ENCODE peak calls at places on chromosomes 7 and 10, in seven cellular contexts. V, A, T, W, C, N and R are unnamed samples.

GRCh38 chr7:135710417-135711138 is 17.4 kb downstream of the SLC13A4 start:
- DNase-seq in V (no peak), T (peak; percentile 71), C (no peak), W (no peak), N (no peak), A (peak; percentile 16), R (no peak)

GRCh38 chr7:1523208-1523607 is 7.3 kb upstream of the MAFK start:
- DNase-seq in W (no peak), C (no peak), N (no peak), A (no peak), V (no peak), T (no peak), R (no peak)

GRCh38 chr10:52347327-52347667 is 33.2 kb downstream of the DKK1 start:
- DNase-seq in N (no peak), C (no peak), W (no peak), A (no peak), T (no peak), V (no peak), R (no peak)

GRCh38 chr7:112103246-112103645 is 103.0 kb downstream of the DOCK4 start:
- DNase-seq in C (no peak), V (peak; percentile 36), W (no peak), T (no peak), N (no peak), A (no peak), R (no peak)

GRCh38 chr10:76492026-76492425 is 1060.6 kb downstream of the LRMDA start:
- DNase-seq in A (no peak), N (no peak), V (peak; percentile 61), W (no peak), C (no peak), T (no peak), R (no peak)

GRCh38 chr7:91940171-91940570 is 491 bp upstream of the AKAP9 start:
- DNase-seq in A (peak; percentile 14), V (peak; percentile 24), N (peak; percentile 44), T (peak; percentile 44), W (no peak), C (no peak), R (no peak)

GRCh38 chr10:96457341-96457740 is 56.4 kb downstream of the TLL2 start:
- DNase-seq in V (no peak), T (no peak), N (no peak), W (no peak), C (no peak), A (no peak), R (no peak)

GRCh38 chr7:27133409-27134157 is 3.0 kb upstream of the HOXA4 start:
- DNase-seq in T (no peak), W (no peak), V (no peak), C (no peak), A (peak; percentile 94), N (no peak), R (no peak)

GRCh38 chr10:23293145-23293724 is 51.4 kb downstream of the C10orf67 start:
- DNase-seq in A (peak; percentile 53), C (no peak), W (no peak), T (peak; percentile 45), N (no peak), V (peak; percentile 31), R (peak; percentile 61)

GRCh38 chr10:13102002-13102794 is 2.2 kb downstream of the OPTN start:
- DNase-seq in N (no peak), V (peak; percentile 56), A (peak; percentile 51), W (no peak), T (peak; percentile 39), C (no peak), R (no peak)

GRCh38 chr10:133337079-133337725 is 506 bp upstream of the CALY start:
- DNase-seq in C (no peak), N (no peak), A (no peak), V (no peak), T (no peak), W (no peak), R (no peak)

GRCh38 chr10:111598433-111599059 is 521.7 kb downstream of the ADRA2A start:
- DNase-seq in N (peak; percentile 10), T (peak; percentile 34), W (no peak), V (peak; percentile 33), C (peak; percentile 32), A (peak; percentile 53), R (peak; percentile 55)

GRCh38 chr7:4144801-4145470 is 537.2 kb upstream of the FOXK1 start:
- DNase-seq in V (peak; percentile 67), W (no peak), C (no peak), A (no peak), N (peak; percentile 68), T (no peak), R (peak; percentile 91)

GRCh38 chr10:61664985-61665384 is 2.3 kb downstream of the CABCOCO1 start:
- DNase-seq in V (no peak), W (no peak), T (no peak), N (no peak), C (no peak), A (no peak), R (no peak)

GRCh38 chr7:23277359-23277989 is 21.7 kb upstream of the MALSU1 start:
- DNase-seq in W (peak; percentile 66), N (no peak), A (peak; percentile 76), C (no peak), V (peak; percentile 80), T (peak; percentile 64), R (no peak)

GRCh38 chr7:7830122-7830878 is 111.9 kb upstream of the RPA3 start:
- DNase-seq in N (no peak), A (peak; percentile 33), C (peak; percentile 40), V (no peak), T (no peak), W (no peak), R (no peak)

GRCh38 chr7:32070406-32071360 is at the start of gene PDE1C:
- DNase-seq in N (peak; percentile 23), A (no peak), T (no peak), C (no peak), W (no peak), V (no peak), R (peak; percentile 52)

GRCh38 chr7:120486164-120486563 is 213.2 kb downstream of the KCND2 start:
- DNase-seq in C (no peak), V (no peak), A (no peak), N (no peak), W (peak; percentile 45), T (no peak), R (no peak)

GRCh38 chr7:123709525-123709924 is 39.3 kb downstream of the WASL start:
- DNase-seq in C (no peak), V (peak; percentile 27), A (no peak), T (no peak), N (no peak), W (no peak), R (no peak)

GRCh38 chr7:43496596-43496995 is 86.3 kb upstream of the STK17A start:
- DNase-seq in V (no peak), W (no peak), A (no peak), C (no peak), T (no peak), N (no peak), R (no peak)

GRCh38 chr7:104816537-104816936 is 197.5 kb upstream of the KMT2E start:
- DNase-seq in N (no peak), T (no peak), V (no peak), C (no peak), A (no peak), W (no peak), R (no peak)

GRCh38 chr10:71236286-71236685 is 23.9 kb downstream of the UNC5B start:
- DNase-seq in T (no peak), W (no peak), A (no peak), N (no peak), V (no peak), C (no peak), R (peak; percentile 7)

GRCh38 chr10:79367421-79368189 is 20.3 kb downstream of the PPIF start:
- DNase-seq in T (no peak), C (no peak), W (no peak), V (no peak), A (no peak), N (no peak), R (no peak)
- TF ChIP-seq CTCF in T (no peak), C (no peak), W (no peak), V (no peak), A (no peak), N (no peak), R (no peak)

DNA sequence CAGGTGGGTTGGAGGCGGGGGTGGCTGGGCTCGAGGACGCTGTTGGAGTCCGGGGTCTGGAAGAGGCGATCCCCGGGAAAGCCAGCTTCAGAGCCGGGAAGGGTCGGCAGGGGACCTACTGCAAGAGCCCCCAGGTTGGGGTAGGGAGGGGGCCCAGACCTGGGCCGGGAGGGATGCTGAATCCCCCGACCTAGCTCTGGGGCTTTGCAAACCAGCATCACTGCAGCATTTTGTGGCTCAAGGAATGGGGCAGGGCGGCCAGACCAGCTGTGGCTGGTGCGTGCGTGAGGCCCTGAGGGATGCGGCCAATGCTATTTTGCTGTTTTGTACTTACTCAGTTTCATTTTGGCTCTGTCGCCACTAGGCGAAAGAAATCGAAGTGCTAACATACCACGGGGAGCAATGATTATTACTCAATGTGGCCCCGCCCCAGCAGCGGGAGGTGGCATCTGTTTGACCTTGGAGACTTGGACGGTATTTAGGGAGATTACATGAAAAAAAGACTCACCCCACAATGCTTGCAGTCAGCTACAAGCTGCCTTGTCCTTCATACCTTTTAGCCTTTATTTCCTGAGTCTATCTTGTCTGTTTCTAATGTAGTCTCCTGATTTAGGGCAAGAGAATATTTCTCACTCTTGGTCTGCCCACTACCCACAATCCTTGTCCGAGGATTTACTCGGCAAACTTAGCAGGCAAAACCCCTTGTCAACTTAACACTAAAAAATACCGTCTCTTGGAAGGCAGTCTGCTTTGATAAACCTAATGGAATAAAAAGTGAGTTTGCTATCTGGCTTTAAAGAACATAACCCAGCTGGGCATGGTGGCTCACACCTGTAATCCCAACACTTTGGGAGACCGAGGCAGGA is 16.2 kb downstream of the HSPB1 start:
- DNase-seq in W (peak; percentile 86), T (peak; percentile 83), C (peak; percentile 73), V (peak; percentile 90), A (peak; percentile 84), N (peak; percentile 73), R (peak; percentile 77)
- TF ChIP-seq CTCF in W (peak; percentile 32), T (peak; percentile 31), C (peak; percentile 20), V (peak; percentile 32), A (peak; percentile 40), N (peak; percentile 22), R (peak; percentile 48)

DNA sequence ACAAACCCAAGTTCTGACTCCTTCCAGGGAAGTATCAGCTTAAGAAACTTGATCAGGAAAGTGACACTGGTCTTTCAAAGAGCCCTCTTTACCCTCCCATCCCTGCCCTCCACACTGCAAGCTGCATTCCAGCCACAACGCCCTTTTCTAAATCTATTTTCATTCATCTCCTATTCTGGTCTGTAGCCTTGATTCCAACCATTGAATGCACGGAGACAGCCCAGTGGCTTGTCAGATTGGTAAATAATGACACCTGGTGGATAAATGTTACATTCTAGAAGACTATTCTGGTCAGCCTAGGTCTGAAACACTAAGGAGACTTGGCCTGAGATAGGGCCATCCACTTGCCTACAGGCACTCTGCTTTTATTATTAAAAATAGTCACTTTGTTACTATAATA is 20.9 kb downstream of the MORN4 start:
- DNase-seq in C (no peak), W (peak; percentile 51), T (no peak), V (peak; percentile 46), A (peak; percentile 45), N (no peak), R (no peak)
- TF ChIP-seq CTCF in C (peak; percentile 16), W (peak; percentile 67), T (peak; percentile 27), V (peak; percentile 8), A (peak; percentile 72), N (no peak), R (no peak)

DNA sequence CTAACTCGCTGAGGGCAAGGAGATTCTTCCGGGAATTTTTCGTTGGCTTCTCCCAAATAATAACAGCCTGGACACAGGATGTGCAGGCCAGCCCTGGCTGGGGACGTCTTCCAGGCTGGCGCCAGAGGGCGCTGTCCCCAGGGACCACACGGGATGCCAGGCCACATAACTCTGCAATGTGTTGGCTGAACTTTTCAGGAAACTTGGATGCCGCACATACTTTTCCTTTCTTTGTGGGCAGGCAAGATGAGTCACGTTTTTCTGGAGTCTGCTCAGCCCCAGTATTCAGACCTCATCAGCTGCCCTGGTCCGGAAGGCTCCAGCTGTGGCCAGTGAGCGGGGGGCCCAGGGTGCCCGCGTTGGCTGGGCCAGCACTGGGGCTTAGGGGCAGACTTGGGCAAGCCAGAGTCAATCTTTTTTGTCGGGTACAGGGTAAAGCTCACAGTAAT is 122.7 kb downstream of the PRKAG2 start:
- DNase-seq in C (peak; percentile 80), V (peak; percentile 99), W (peak; percentile 97), N (peak; percentile 82), A (peak; percentile 89), T (peak; percentile 64), R (peak; percentile 79)
- TF ChIP-seq CTCF in C (peak; percentile 83), V (peak; percentile 97), W (peak; percentile 99), N (peak; percentile 75), A (peak; percentile 89), T (peak; percentile 45), R (peak; percentile 98)